ENCODE peak calls at places on chromosomes 7 and 10, in four cellular contexts. Z is tibial nerve, J is bronchial epithelial cell, L is GM23338. W is an unnamed sample.

GRCh38 chr7:7795736-7796135 is 77.3 kb upstream of the RPA3 start:
- DNase-seq in L (no peak), J (peak; percentile 91), Z (no peak), W (no peak)

GRCh38 chr10:125633517-125633999 is 49.4 kb downstream of the TEX36 start:
- DNase-seq in L (no peak), Z (no peak), J (peak; percentile 27), W (no peak)

GRCh38 chr7:101819913-101820522 is 2.6 kb downstream of the CUX1 start:
- DNase-seq in L (no peak), Z (no peak), J (peak; percentile 84), W (no peak)

GRCh38 chr7:87866089-87866488 is 10.1 kb downstream of the SLC25A40 start:
- DNase-seq in L (no peak), J (no peak), Z (no peak), W (no peak)

GRCh38 chr7:107232568-107233090 is 63.8 kb downstream of the HBP1 start:
- DNase-seq in J (no peak), L (no peak), Z (no peak), W (no peak)

GRCh38 chr7:85078181-85078580 is 108.7 kb downstream of the SEMA3D start:
- DNase-seq in L (no peak), Z (no peak), J (no peak), W (no peak)

GRCh38 chr7:102061981-102062390 is 224.7 kb upstream of the SH2B2 start:
- DNase-seq in J (no peak), L (no peak), Z (no peak), W (no peak)

GRCh38 chr7:157853076-157853788 is 516.4 kb downstream of the DNAJB6 start:
- DNase-seq in J (no peak), L (no peak), Z (no peak), W (no peak)

GRCh38 chr10:78627254-78627795 is 441.4 kb upstream of the ZMIZ1 start:
- DNase-seq in Z (no peak), J (no peak), L (no peak), W (no peak)

GRCh38 chr10:1360581-1361164 is 304.5 kb downstream of the WDR37 start:
- DNase-seq in J (no peak), L (peak; percentile 56), Z (no peak), W (no peak)

GRCh38 chr7:121337398-121337797 is 8.6 kb downstream of the WNT16 start:
- DNase-seq in L (no peak), J (peak; percentile 29), Z (no peak), W (no peak)

DNA sequence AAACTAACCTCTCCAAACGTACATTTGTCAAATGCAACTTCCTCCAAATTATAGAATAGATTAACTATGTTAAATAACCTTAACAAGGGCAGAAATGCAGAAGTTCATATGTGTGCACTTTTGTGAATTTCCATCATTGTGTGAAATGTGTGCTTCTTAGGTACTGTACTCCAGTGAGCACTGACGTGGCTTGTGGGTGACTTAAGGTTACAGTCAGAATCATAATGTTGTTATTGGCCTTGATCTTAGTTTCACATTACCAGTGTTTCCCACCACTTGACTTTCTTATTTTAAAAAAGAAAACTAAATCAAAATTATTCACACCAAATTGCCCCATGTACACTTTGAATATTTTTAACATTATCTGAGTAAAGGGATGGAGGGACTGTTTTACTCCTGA is 155.1 kb upstream of the FZD8 start:
- DNase-seq in Z (no peak), J (no peak), L (no peak), W (no peak)
- TF ChIP-seq CTCF in Z (no peak), J (no peak), L (no peak), W (no peak)

GRCh38 chr7:20778063-20778721 is 8.5 kb downstream of the SP8 start:
- DNase-seq in L (peak; percentile 88), J (no peak), Z (no peak), W (no peak)
- TF ChIP-seq CTCF in L (peak; percentile 66), J (peak; percentile 83), Z (peak; percentile 55), W (peak; percentile 21)

GRCh38 chr10:18238875-18239485 is 98.8 kb downstream of the CACNB2 start:
- DNase-seq in Z (no peak), J (peak; percentile 39), L (peak; percentile 68), W (no peak)
- TF ChIP-seq CTCF in Z (peak; percentile 29), J (peak; percentile 53), L (peak; percentile 77), W (peak; percentile 59)

GRCh38 chr10:22338260-22338894 is 6.9 kb upstream of the SPAG6 start:
- DNase-seq in Z (no peak), L (peak; percentile 34), J (no peak), W (no peak)

GRCh38 chr10:22333167-22333566 is 12.1 kb upstream of the SPAG6 start:
- DNase-seq in Z (no peak), L (no peak), J (no peak), W (no peak)

GRCh38 chr10:22334414-22335203 is 10.7 kb upstream of the SPAG6 start:
- DNase-seq in J (no peak), L (peak; percentile 90), Z (no peak), W (no peak)

GRCh38 chr10:22333667-22334282 is 11.5 kb upstream of the SPAG6 start:
- DNase-seq in L (no peak), Z (no peak), J (no peak), W (no peak)

DNA sequence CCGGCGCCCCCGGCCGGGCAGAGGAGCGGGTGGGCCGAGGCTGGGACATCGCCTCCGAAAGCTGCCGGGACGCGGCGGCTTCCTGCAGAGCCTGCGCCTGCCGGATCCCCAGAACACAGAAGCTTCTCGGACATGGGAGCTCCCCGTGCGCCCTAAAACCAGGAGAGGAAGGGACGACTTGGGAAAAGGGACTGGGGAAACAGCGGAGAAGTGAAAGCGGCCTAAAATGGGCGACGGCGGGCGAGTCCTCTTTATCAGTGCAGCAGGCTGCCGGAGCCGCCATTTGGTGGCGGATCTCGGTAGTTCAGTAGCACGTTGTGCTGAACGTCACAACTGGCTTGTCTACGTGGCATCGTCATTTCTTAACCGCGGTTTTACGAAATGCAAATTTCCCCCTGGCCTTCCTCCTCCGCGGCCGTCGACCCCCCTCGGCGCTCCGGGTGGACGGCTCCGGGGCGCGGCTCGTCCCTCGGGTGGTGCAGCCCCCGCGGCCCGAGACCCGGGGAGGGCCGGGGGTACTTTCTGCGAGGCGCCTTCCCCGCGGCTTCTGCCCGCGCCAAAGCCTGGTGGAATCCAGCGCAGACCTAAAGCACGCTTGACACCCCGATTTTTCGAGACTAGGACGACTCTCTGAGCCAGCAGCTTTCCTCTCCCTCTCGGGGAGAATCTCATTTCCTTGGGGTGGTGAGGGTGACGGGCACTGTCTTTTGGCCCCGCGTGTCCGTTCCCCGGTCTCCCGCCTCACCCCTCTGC is 9.9 kb upstream of the SPAG6 start:
- DNase-seq in L (peak; percentile 78), Z (no peak), J (no peak), W (peak; percentile 49)
- TF ChIP-seq CTCF in L (no peak), Z (peak; percentile 60), J (peak; percentile 9), W (no peak)

GRCh38 chr7:2934211-2934731 is 90.2 kb upstream of the GNA12 start:
- DNase-seq in Z (no peak), L (no peak), J (peak; percentile 93), W (no peak)
- TF ChIP-seq CTCF in Z (no peak), L (peak; percentile 21), J (peak; percentile 17), W (no peak)

DNA sequence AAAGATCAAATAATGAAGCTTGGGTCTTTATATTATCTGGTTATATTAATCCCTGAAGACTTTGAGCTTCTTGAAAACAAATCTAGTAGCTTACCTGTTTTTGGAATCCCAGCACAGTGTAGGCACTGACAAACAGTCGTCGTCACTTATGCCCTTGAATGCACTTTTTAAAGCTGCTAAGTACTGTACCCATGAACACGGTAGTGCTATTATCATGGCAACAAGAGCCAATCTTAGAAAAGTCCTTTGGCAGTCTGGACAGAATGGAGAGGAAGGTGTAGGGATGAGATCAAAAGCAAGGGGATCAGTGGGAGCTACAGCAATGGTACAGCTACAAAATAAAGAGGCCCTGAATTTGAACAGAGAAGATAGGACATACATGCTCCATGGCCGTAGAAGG is 9.4 kb downstream of the SLC25A13 start:
- DNase-seq in L (no peak), Z (no peak), J (no peak), W (no peak)
- TF ChIP-seq CTCF in L (no peak), Z (no peak), J (no peak), W (no peak)

GRCh38 chr10:69501657-69502056 is 50.4 kb downstream of the TSPAN15 start:
- DNase-seq in J (no peak), Z (no peak), L (no peak), W (no peak)

GRCh38 chr10:69503001-69503895 is 52.0 kb downstream of the TSPAN15 start:
- DNase-seq in J (no peak), L (no peak), Z (no peak), W (peak; percentile 25)

GRCh38 chr10:69500864-69501468 is 49.7 kb downstream of the TSPAN15 start:
- DNase-seq in J (no peak), Z (no peak), L (no peak), W (no peak)

GRCh38 chr10:69503896-69504265 is 52.6 kb downstream of the TSPAN15 start:
- DNase-seq in J (no peak), L (no peak), Z (no peak), W (no peak)

GRCh38 chr10:69502589-69502988 is 51.3 kb downstream of the TSPAN15 start:
- DNase-seq in J (no peak), L (no peak), Z (no peak), W (no peak)
- TF ChIP-seq CTCF in J (no peak), L (no peak), Z (no peak), W (no peak)

W was measured in dorsolateral prefrontal cortex.